ENCODE peak calls at places on chromosome 17, in six cellular contexts. Z, O, E, F, K and N are unnamed samples.

GRCh38 chr17:12070561-12070960 is 49.9 kb downstream of the MAP2K4 start:
- DNase-seq in F (no peak), Z (no peak), E (no peak), O (no peak), K (no peak), N (no peak)

GRCh38 chr17:34259151-34259550 is 4.1 kb downstream of the CCL2 start:
- DNase-seq in O (no peak), E (no peak), Z (no peak), K (no peak), F (peak), N (no peak)

GRCh38 chr17:3961564-3962047 is 2.6 kb downstream of the ATP2A3 start:
- DNase-seq in K (no peak), F (no peak), O (no peak), E (peak), Z (no peak), N (peak)

GRCh38 chr17:76272541-76273434 is 7.6 kb downstream of the UBALD2 start:
- DNase-seq in K (no peak), F (no peak), O (no peak), Z (no peak), E (no peak), N (no peak)

GRCh38 chr17:47916489-47917208 is 20.6 kb downstream of the SP2 start:
- DNase-seq in Z (no peak), O (no peak), K (no peak), F (no peak), E (no peak), N (no peak)

GRCh38 chr17:75872434-75873351 is 5.7 kb downstream of the TRIM47 start:
- DNase-seq in O (peak), E (no peak), K (peak), F (peak), Z (peak), N (no peak)

GRCh38 chr17:11097121-11097520 is 143.9 kb upstream of the SHISA6 start:
- DNase-seq in E (no peak), O (no peak), K (no peak), F (no peak), Z (no peak), N (no peak)

GRCh38 chr17:64083571-64084085 is 46.3 kb downstream of the ERN1 start:
- DNase-seq in F (no peak), Z (no peak), K (no peak), E (no peak), O (no peak), N (no peak)

GRCh38 chr17:39099686-39100293 is 51.6 kb downstream of the PLXDC1 start:
- DNase-seq in F (no peak), K (no peak), Z (no peak), E (no peak), O (no peak), N (no peak)

GRCh38 chr17:50270430-50271172 is 3.7 kb upstream of the TMEM92 start:
- DNase-seq in O (no peak), E (no peak), K (no peak), Z (no peak), F (no peak), N (no peak)

GRCh38 chr17:80930335-80931040 is 61.2 kb upstream of the CHMP6 start:
- DNase-seq in F (no peak), E (no peak), Z (no peak), O (no peak), K (no peak), N (no peak)

GRCh38 chr17:81509687-81510523 is 2.7 kb downstream of the ACTG1 start:
- DNase-seq in E (no peak), F (peak), K (no peak), O (no peak), Z (peak), N (peak)

GRCh38 chr17:60577147-60577925 is 22.7 kb upstream of the PPM1D start:
- DNase-seq in F (peak), K (peak), Z (no peak), O (peak), E (peak), N (peak)

GRCh38 chr17:14261406-14261805 is 24.7 kb upstream of the CDRT15 start:
- DNase-seq in E (no peak), O (no peak), F (no peak), Z (no peak), K (no peak), N (no peak)

GRCh38 chr17:73358668-73359067 is 46.9 kb upstream of the CDC42EP4 start:
- DNase-seq in O (no peak), E (no peak), Z (no peak), K (no peak), F (no peak), N (no peak)

GRCh38 chr17:77449908-77450741 is 309.4 kb downstream of the SEC14L1 start:
- DNase-seq in E (no peak), F (no peak), Z (no peak), K (peak), O (peak), N (peak)

DNA sequence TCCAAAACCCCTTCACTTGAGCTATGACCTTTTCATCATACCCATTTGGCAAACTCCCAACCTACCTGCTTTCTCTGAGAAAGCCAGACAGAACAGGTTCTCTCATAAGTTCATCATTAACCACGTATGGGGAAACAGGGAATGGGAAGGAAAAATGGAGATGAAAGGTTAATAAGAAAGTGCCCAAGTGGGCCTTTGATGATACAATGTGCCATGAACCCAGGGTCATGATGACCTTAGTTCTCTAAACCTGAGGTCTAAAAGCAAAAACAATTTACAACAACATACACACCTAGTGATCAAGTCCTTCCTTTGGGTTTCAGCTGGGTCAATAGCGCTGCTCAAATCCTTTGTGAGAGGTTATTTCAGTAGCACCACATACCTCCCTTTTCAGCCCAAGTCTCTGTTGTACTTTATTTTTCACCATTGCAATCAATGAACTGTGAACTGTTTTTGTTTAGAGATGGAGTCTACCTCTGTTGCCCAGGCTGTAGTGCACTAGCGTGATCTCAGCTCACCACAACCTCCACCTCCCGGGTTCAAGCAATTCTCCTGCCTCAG is 14.5 kb upstream of the RANGRF start:
- DNase-seq in O (no peak), Z (no peak), F (no peak), E (no peak), K (peak), N (no peak)
- TF ChIP-seq MYC in O (no peak), Z (no peak), F (no peak), E (no peak), K (no peak), N (no peak)

GRCh38 chr17:44197980-44198720 is 1.5 kb downstream of the ATXN7L3 start:
- DNase-seq in E (no peak), F (peak), Z (peak), O (peak), K (no peak), N (peak)
- TF ChIP-seq POLR2A in E (no peak), F (no peak), Z (peak), O (peak), K (no peak), N (no peak)

DNA sequence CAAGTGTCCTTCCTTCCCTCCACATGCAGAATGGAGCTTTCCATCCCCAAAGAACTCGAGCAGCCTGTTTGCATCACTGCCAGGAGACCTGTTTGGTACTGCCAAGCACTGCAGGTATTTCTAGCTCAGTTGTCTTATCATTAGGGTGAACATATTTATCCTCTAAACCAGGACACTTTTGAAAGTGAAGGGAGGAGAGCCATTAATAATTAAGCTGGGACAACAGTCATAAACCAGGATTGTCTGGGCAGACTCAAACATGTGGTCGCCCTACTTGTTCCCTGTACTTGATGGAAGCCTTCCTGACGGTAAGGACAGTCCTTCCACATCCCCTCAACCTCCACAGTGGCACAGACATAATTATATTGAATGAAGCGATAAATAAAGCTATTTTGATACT is 67.4 kb downstream of the PRKCA start:
- DNase-seq in O (no peak), K (peak), Z (no peak), F (no peak), E (no peak), N (no peak)
- TF ChIP-seq CTCF in O (no peak), K (no peak), Z (no peak), F (no peak), E (no peak), N (no peak)

GRCh38 chr17:7034955-7035590 is 742 bp upstream of the SLC16A13 start:
- DNase-seq in Z (no peak), E (no peak), F (peak), K (no peak), O (no peak), N (no peak)
- TF ChIP-seq MYC in Z (no peak), E (no peak), F (no peak), K (no peak), O (no peak), N (no peak)